ENCODE peak calls at places on chromosome 19, in five cellular contexts. N is GM10248, T is suprapubic skin, M is heart right ventricle, F is fibroblast of pulmonary artery. Z is an unnamed sample.

GRCh38 chr19:4369109-4369887 is 25.9 kb downstream of the MPND start:
- DNase-seq in N (peak), F (no peak), T (peak), M (no peak), Z (peak)

GRCh38 chr19:3129112-3129511 is 6.7 kb upstream of the GNA15 start:
- DNase-seq in N (no peak), T (no peak), M (no peak), F (peak), Z (no peak)

GRCh38 chr19:19460761-19461265 is 54.5 kb downstream of the TSSK6 start:
- DNase-seq in T (peak), N (peak), M (peak), F (peak), Z (no peak)

GRCh38 chr19:3712663-3713531 is 4.7 kb downstream of the TJP3 start:
- DNase-seq in T (no peak), N (no peak), F (no peak), M (no peak), Z (no peak)

GRCh38 chr19:18254546-18255500 is 19.4 kb downstream of the IQCN start:
- DNase-seq in T (no peak), F (no peak), M (no peak), N (no peak), Z (peak)

GRCh38 chr19:5977222-5977784 is 637 bp downstream of the RANBP3 start:
- DNase-seq in N (no peak), M (no peak), F (no peak), T (no peak), Z (no peak)

GRCh38 chr19:8208710-8209110 is 460 bp upstream of the CERS4 start:
- DNase-seq in F (no peak), N (no peak), M (peak), T (peak), Z (no peak)

GRCh38 chr19:15108145-15108844 is 1.1 kb downstream of the SYDE1 start:
- DNase-seq in N (no peak), T (no peak), M (no peak), F (no peak), Z (no peak)

GRCh38 chr19:45323671-45324081 is 1.0 kb upstream of the CKM start:
- DNase-seq in M (peak), T (no peak), F (no peak), N (no peak), Z (no peak)

GRCh38 chr19:7561229-7561806 is 25.8 kb downstream of the PNPLA6 start:
- DNase-seq in M (no peak), T (no peak), N (peak), F (no peak), Z (no peak)

GRCh38 chr19:21610787-21611186 is 105.4 kb downstream of the ZNF429 start:
- DNase-seq in M (no peak), F (no peak), N (no peak), T (no peak), Z (no peak)

GRCh38 chr19:1183543-1184172 is 9.6 kb upstream of the SBNO2 start:
- DNase-seq in M (no peak), T (no peak), F (no peak), N (peak), Z (no peak)

GRCh38 chr19:41456342-41456918 is 13.5 kb downstream of the ERICH4 start:
- DNase-seq in N (no peak), T (no peak), M (no peak), F (peak), Z (no peak)

GRCh38 chr19:19464339-19465098 is 50.8 kb downstream of the TSSK6 start:
- DNase-seq in F (peak), M (no peak), T (no peak), N (no peak), Z (no peak)

GRCh38 chr19:46357846-46358583 is 11.1 kb downstream of the PPP5C start:
- DNase-seq in F (peak), N (no peak), T (peak), M (no peak), Z (no peak)

GRCh38 chr19:12095111-12095790 is 30.7 kb downstream of the ZNF844 start:
- DNase-seq in T (no peak), M (no peak), N (no peak), F (peak), Z (no peak)

GRCh38 chr19:52687658-52688057 is 47.2 kb downstream of the ZNF611 start:
- DNase-seq in M (no peak), N (no peak), F (no peak), T (no peak), Z (no peak)

DNA sequence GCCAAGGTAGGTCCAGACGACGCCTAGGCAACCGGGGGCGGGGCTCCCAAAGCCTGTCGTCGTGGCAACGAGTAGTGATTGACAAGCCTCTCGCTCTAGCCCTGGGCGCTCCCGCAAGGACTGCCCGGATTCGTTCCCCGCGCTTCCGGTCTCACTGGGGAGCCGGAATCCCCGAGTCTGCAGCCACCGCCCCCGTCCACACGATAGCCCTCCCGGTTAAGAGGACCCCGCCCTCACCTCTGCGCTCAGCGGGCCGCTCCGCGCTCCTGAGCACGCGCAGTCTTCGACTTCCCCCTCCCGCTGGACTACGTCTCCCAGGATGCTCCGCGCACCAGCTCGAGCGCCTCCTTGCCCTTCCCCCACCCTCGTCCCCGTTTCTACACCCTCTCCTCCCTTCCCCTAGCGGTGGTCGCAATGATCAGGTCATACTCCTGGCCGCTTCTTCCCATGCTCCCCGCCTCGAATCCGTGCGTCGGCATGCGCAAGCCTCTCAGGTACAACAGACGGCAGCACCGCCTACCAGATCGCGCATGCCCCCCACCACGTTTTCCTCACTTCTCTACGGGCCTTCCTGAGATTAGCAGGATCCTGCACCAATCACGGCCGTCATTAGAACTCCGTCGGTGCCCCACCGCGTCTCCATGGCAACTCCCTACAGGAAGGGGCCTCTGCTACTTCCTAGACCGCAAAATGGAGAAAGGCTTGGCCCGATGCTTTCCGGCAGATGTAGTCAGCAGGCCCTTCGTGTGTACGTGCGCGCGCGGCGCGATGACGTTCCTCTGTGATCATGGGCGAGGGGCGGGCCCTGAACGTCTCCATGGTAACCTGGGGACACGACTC is at the start of gene MZF1:
- DNase-seq in F (peak), N (peak), M (peak), T (peak), Z (peak)
- TF ChIP-seq CTCF in F (no peak), N (no peak), M (no peak), T (peak), Z (no peak)

DNA sequence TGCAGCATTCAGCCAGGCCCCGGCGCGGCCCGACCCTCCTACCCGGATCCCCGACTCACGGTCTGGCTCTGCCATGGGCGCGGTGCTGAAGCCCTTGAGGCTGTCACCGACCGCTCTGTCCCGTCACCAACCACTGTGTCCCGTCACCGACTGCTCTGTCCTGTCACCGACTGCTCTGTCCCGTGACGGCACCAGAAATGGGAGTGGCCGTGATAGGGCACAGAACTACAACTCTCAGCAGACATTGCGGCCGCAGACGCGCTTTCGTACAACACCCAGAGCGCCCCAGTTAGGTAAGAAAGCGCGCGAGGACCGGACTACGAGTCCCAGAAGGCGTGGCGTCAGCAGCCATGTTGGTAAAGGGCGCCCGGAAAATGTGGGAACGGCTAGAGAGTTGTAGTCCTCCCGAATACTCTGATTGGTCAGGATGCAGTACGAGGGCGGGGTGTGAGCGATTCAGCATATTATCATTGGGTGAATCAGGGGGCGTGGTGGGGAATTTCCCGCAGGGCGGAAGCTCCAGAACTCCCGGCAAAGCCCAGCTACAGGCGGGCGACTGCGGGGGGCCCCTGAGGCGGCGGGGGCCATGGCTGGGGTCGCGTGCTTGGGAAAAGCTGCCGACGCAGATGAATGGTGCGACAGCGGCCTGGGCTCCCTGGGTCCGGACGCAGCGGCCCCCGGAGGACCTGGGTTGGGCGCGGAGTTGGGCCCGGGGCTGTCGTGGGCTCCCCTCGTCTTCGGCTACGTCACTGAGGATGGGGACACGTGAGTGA is at the start of the genes NFKBIB and SIRT2:
- DNase-seq in N (peak), M (peak), T (peak), F (peak), Z (peak)
- TF ChIP-seq CTCF in N (no peak), M (no peak), T (no peak), F (no peak), Z (no peak)

GRCh38 chr19:38544569-38545315 is 73.0 kb downstream of the MAP4K1 start:
- DNase-seq in F (peak), N (no peak), M (no peak), T (no peak), Z (no peak)
- TF ChIP-seq CTCF in F (no peak), N (no peak), M (peak), T (no peak), Z (peak)

DNA sequence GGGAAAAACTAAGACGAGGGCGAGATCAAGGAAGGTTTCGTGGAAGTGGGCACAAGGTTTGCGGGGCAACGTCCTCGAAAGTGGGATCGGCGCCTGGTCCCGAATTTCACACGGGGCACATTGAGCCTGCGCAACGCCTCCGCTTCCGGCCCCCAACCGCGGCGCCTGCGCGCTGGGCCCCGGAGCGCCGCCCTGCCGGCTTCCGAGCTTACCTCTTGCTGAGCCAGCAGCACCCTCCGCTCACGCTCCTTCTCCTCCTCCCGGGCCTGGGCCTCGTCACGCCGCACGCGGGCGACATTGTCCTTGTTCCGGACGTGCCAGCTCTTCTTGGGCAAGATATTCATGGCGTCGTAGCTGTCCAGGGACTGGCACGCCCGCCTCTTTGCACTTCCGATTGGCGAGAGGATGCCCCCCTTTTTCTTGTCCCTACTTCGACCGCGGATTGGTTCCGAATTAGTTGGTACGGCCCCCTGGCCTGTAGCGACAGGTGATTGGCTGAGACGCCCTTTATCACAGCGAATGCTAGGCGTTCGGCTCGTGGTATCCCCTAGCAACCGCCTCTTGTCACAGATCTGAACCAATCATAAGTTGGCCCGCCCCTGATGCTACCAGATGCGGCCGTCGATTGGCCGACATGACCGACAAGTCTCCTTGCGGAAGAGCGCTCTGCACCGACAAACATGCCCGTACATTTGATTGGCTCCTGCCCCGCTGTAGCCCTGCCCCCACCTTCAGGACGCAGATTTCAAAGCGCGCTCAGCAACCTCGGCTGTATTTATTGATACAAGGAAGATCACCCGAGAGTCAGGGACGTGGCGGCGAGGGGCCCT is at the start of gene LENG1:
- DNase-seq in M (peak), F (peak), T (peak), N (peak), Z (peak)
- TF ChIP-seq CTCF in M (peak), F (no peak), T (peak), N (peak), Z (no peak)

GRCh38 chr19:43759515-43759914 is 4.8 kb upstream of the SMG9 start:
- DNase-seq in T (no peak), M (no peak), F (no peak), N (no peak), Z (no peak)
- TF ChIP-seq CTCF in T (no peak), M (no peak), F (peak), N (peak), Z (no peak)